ENCODE peak calls at places on chromosomes 6 and 20, in six cellular contexts. C is activated T-helper 1 cell treated with anti-CD3 and anti-CD28 coated beads, Interleukin-12 subunit alpha, Interleukin-12 subunit beta, Interleukin-2, Interleukin-4 antibody, amounts not matched to agents 30 ng/mL and 10 ng/mL and 1 ng/mL, durations not matched to agents 14 hours and 24 hours and 36 hours; G is NCI-H774; F is IMR-90; Y is stimulated activated CD4-positive, alpha-beta T cell treated with anti-CD3 and anti-CD28 coated beads, Interleukin-2, amount 100 ng/mL, for 48 hours; M is NCI-H1092 treated with DMSO at 0.1 percent for 48 hours. U is an unnamed sample.

GRCh38 chr20:46709459-46710148 is at the start of gene SLC2A10:
- DNase-seq in C (no peak), G (no peak), F (peak), Y (no peak), M (no peak), U (peak)

GRCh38 chr20:21048841-21049273 is 57.3 kb downstream of the LINC00237 start:
- DNase-seq in C (peak), G (peak), F (no peak), Y (peak), M (peak), U (no peak)

GRCh38 chr6:4880373-4880762 is 104.2 kb downstream of the CDYL start:
- DNase-seq in C (no peak), G (no peak), F (no peak), Y (no peak), M (no peak), U (no peak)

GRCh38 chr6:136566007-136566487 is 15.8 kb upstream of the MAP7 start:
- DNase-seq in C (no peak), G (no peak), F (no peak), Y (no peak), M (no peak), U (no peak)

GRCh38 chr6:24911983-24912382 is 23.8 kb downstream of the RIPOR2 start:
- DNase-seq in C (no peak), G (no peak), F (no peak), Y (no peak), M (no peak), U (no peak)

GRCh38 chr6:165184192-165184979 is 125.0 kb downstream of the C6orf118 start:
- DNase-seq in C (no peak), G (no peak), F (no peak), Y (no peak), M (no peak), U (no peak)

GRCh38 chr20:3237958-3238615 is 903 bp downstream of the SLC4A11 start:
- DNase-seq in C (no peak), G (no peak), F (no peak), Y (no peak), M (no peak), U (no peak)

GRCh38 chr20:37407573-37408002 is 61.6 kb downstream of the SRC start:
- DNase-seq in C (no peak), G (no peak), F (no peak), Y (no peak), M (no peak), U (no peak)

GRCh38 chr6:109370792-109371191 is 11.5 kb downstream of the CD164 start:
- DNase-seq in C (no peak), G (no peak), F (no peak), Y (no peak), M (no peak), U (no peak)

GRCh38 chr20:23435675-23436539 is 3.6 kb upstream of the CSTL1 start:
- DNase-seq in C (no peak), G (peak), F (no peak), Y (no peak), M (peak), U (no peak)

GRCh38 chr6:17470953-17471335 is 77.5 kb downstream of the CAP2 start:
- DNase-seq in C (no peak), G (no peak), F (peak), Y (no peak), M (no peak), U (no peak)

GRCh38 chr6:157893238-157893637 is 70.2 kb downstream of the SNX9 start:
- DNase-seq in C (no peak), G (no peak), F (no peak), Y (no peak), M (no peak), U (no peak)

GRCh38 chr6:22300287-22300998 is 3.6 kb upstream of the PRL start:
- DNase-seq in C (no peak), G (no peak), F (no peak), Y (no peak), M (no peak), U (no peak)

GRCh38 chr6:133645000-133645619 is 243.8 kb upstream of the TCF21 start:
- DNase-seq in C (no peak), G (no peak), F (peak), Y (no peak), M (no peak), U (no peak)

GRCh38 chr6:156579564-156579963 is 197.6 kb upstream of the ARID1B start:
- DNase-seq in C (no peak), G (no peak), F (no peak), Y (no peak), M (no peak), U (no peak)

GRCh38 chr6:131931063-131931745 is 20.0 kb downstream of the CCN2 start:
- DNase-seq in C (no peak), G (no peak), F (peak), Y (no peak), M (no peak), U (no peak)